ENCODE peak calls at places on chromosomes 16 and 17, in five cellular contexts. O is suprapubic skin, G is upper lobe of right lung, V is AG08395, D is fibroblast of the conjunctiva. Y is an unnamed sample.

GRCh38 chr16:7369181-7369580 is 36.5 kb downstream of the RBFOX1 start:
- DNase-seq in O (no peak), G (no peak), V (no peak), D (no peak), Y (no peak)

GRCh38 chr16:56747486-56748045 is 17.6 kb downstream of the NUP93 start:
- DNase-seq in O (no peak), G (no peak), V (no peak), D (no peak), Y (no peak)

GRCh38 chr16:35431829-35432663 is 1972.6 kb downstream of the TP53TG3F start:
- DNase-seq in O (no peak), G (peak; percentile 60), V (no peak), D (no peak), Y (no peak)

GRCh38 chr17:46159686-46160085 is 33.5 kb downstream of the KANSL1 start:
- DNase-seq in O (no peak), G (no peak), V (peak; percentile 80), D (no peak), Y (no peak)

GRCh38 chr17:29179232-29180036 is 764 bp downstream of the MYO18A start:
- DNase-seq in O (no peak), G (peak; percentile 90), V (no peak), D (no peak), Y (peak; percentile 78)

GRCh38 chr17:82283208-82283749 is 9.8 kb upstream of the CSNK1D start:
- DNase-seq in O (no peak), G (no peak), V (peak; percentile 69), D (no peak), Y (no peak)

GRCh38 chr16:49856741-49857330 is 924 bp upstream of the ZNF423 start:
- DNase-seq in O (peak; percentile 87), G (peak; percentile 86), V (peak; percentile 79), D (peak; percentile 60), Y (peak; percentile 92)

GRCh38 chr17:61750656-61751055 is 112.7 kb downstream of the BRIP1 start:
- DNase-seq in O (no peak), G (no peak), V (no peak), D (no peak), Y (no peak)

GRCh38 chr17:40121191-40121885 is 433 bp upstream of the MSL1 start:
- DNase-seq in O (no peak), G (peak; percentile 78), V (peak; percentile 38), D (no peak), Y (peak; percentile 86)

GRCh38 chr16:17083628-17084027 is 387.1 kb downstream of the XYLT1 start:
- DNase-seq in O (no peak), G (no peak), V (no peak), D (no peak), Y (no peak)

GRCh38 chr17:80882926-80883685 is 108.5 kb upstream of the CHMP6 start:
- DNase-seq in O (no peak), G (no peak), V (no peak), D (no peak), Y (peak; percentile 68)

GRCh38 chr16:31880322-31880979 is 6.8 kb downstream of the ZNF267 start:
- DNase-seq in O (no peak), G (no peak), V (peak; percentile 61), D (peak; percentile 39), Y (no peak)

GRCh38 chr17:49633762-49634486 is 44.0 kb downstream of the SPOP start:
- DNase-seq in O (no peak), G (no peak), V (no peak), D (peak; percentile 8), Y (no peak)

GRCh38 chr16:50878966-50879615 is 137.2 kb downstream of the CYLD start:
- DNase-seq in O (no peak), G (no peak), V (no peak), D (no peak), Y (no peak)

GRCh38 chr17:76922084-76922483 is 53.9 kb downstream of the MGAT5B start:
- DNase-seq in O (no peak), G (no peak), V (no peak), D (no peak), Y (no peak)

GRCh38 chr16:15741207-15741871 is 91.3 kb downstream of the NDE1 start:
- DNase-seq in O (no peak), G (no peak), V (no peak), D (no peak), Y (no peak)

GRCh38 chr16:7285520-7285919 is 47.1 kb upstream of the RBFOX1 start:
- DNase-seq in O (no peak), G (no peak), V (no peak), D (no peak), Y (no peak)

GRCh38 chr16:56603589-56603988 is 4.8 kb upstream of the MT2A start:
- DNase-seq in O (no peak), G (no peak), V (peak; percentile 26), D (no peak), Y (no peak)

GRCh38 chr17:13825526-13826040 is 223.9 kb upstream of the HS3ST3A1 start:
- DNase-seq in O (no peak), G (no peak), V (peak; percentile 10), D (no peak), Y (no peak)

GRCh38 chr17:48850792-48851325 is 20.0 kb downstream of the CALCOCO2 start:
- DNase-seq in O (no peak), G (no peak), V (no peak), D (no peak), Y (no peak)

Y was measured in posterior vena cava.